ENCODE peak calls at places on chromosomes 12 and 14, in four cellular contexts. C, A, R and Z are unnamed samples.

GRCh38 chr12:77644915-77645605 is 185.6 kb upstream of the NAV3 start:
- DNase-seq in A (no peak), R (no peak), C (peak; percentile 61), Z (no peak)

GRCh38 chr14:66944872-66945271 is 244.4 kb upstream of the GARIN2 start:
- DNase-seq in C (no peak), A (peak; percentile 47), R (no peak), Z (no peak)

GRCh38 chr14:44963775-44964380 is 1.9 kb downstream of the TOGARAM1 start:
- DNase-seq in R (no peak), C (peak; percentile 62), A (no peak), Z (no peak)

GRCh38 chr14:104284636-104285482 is 146.5 kb downstream of the KIF26A start:
- DNase-seq in R (no peak), C (peak; percentile 33), A (no peak), Z (no peak)

GRCh38 chr12:26158078-26158764 is 33.4 kb upstream of the BHLHE41 start:
- DNase-seq in A (no peak), C (peak; percentile 82), R (peak; percentile 13), Z (peak; percentile 11)

GRCh38 chr12:3311027-3311402 is 180.0 kb upstream of the PRMT8 start:
- DNase-seq in R (no peak), A (no peak), C (peak; percentile 63), Z (no peak)

GRCh38 chr14:52026921-52027320 is 37.6 kb downstream of the RTRAF start:
- DNase-seq in A (no peak), R (no peak), C (no peak), Z (no peak)

GRCh38 chr14:70692210-70692609 is 50.5 kb downstream of the TTC9 start:
- DNase-seq in C (no peak), A (no peak), R (no peak), Z (no peak)

GRCh38 chr12:50212071-50212467 is 44.9 kb upstream of the CERS5 start:
- DNase-seq in R (no peak), C (no peak), A (no peak), Z (no peak)

GRCh38 chr12:116319851-116320621 is 42.5 kb upstream of the MED13L start:
- DNase-seq in A (peak; percentile 94), R (no peak), C (no peak), Z (no peak)

GRCh38 chr12:113070117-113070906 is 13.8 kb downstream of the DTX1 start:
- DNase-seq in A (no peak), C (no peak), R (peak; percentile 88), Z (peak; percentile 89)

GRCh38 chr12:8780389-8780788 is 42.0 kb upstream of the A2ML1 start:
- DNase-seq in C (peak; percentile 70), A (peak; percentile 52), R (peak; percentile 25), Z (peak; percentile 27)

GRCh38 chr12:113424915-113425823 is 3.0 kb downstream of the SDSL start:
- DNase-seq in R (peak; percentile 69), A (peak; percentile 75), C (peak; percentile 96), Z (peak; percentile 81)

GRCh38 chr12:22978962-22979361 is 354.0 kb downstream of the ETNK1 start:
- DNase-seq in R (no peak), C (no peak), A (peak; percentile 90), Z (no peak)

GRCh38 chr14:91202234-91202974 is 42.1 kb downstream of the GPR68 start:
- DNase-seq in C (no peak), A (peak; percentile 81), R (no peak), Z (no peak)

GRCh38 chr14:100706860-100707259 is 19.8 kb upstream of the DLK1 start:
- DNase-seq in R (no peak), A (no peak), C (no peak), Z (no peak)

GRCh38 chr12:54417712-54418440 is 1.2 kb downstream of the ITGA5 start:
- DNase-seq in A (no peak), R (no peak), C (peak; percentile 77), Z (no peak)

GRCh38 chr14:54572316-54572715 is 5.4 kb downstream of the SAMD4A start:
- DNase-seq in R (peak; percentile 22), C (peak; percentile 86), A (peak; percentile 41), Z (no peak)

GRCh38 chr12:27967551-27968054 is 4.9 kb downstream of the PTHLH start:
- DNase-seq in C (no peak), A (no peak), R (no peak), Z (no peak)

GRCh38 chr14:61618448-61618847 is 76.9 kb upstream of the HIF1A start:
- DNase-seq in R (no peak), A (peak; percentile 35), C (no peak), Z (no peak)

GRCh38 chr12:22792198-22792597 is 167.2 kb downstream of the ETNK1 start:
- DNase-seq in R (no peak), A (no peak), C (no peak), Z (no peak)

GRCh38 chr12:120955232-120955631 is 23.1 kb upstream of the HNF1A start:
- DNase-seq in A (no peak), R (no peak), C (no peak), Z (no peak)

GRCh38 chr12:25785164-25785563 is 173.3 kb upstream of the RASSF8 start:
- DNase-seq in C (no peak), A (no peak), R (no peak), Z (no peak)

GRCh38 chr14:102209224-102209966 is 69.7 kb downstream of the WDR20 start:
- DNase-seq in C (peak; percentile 81), R (no peak), A (peak; percentile 17), Z (no peak)
- TF ChIP-seq CTCF in C (peak; percentile 70), R (no peak), A (peak; percentile 25), Z (no peak)

DNA sequence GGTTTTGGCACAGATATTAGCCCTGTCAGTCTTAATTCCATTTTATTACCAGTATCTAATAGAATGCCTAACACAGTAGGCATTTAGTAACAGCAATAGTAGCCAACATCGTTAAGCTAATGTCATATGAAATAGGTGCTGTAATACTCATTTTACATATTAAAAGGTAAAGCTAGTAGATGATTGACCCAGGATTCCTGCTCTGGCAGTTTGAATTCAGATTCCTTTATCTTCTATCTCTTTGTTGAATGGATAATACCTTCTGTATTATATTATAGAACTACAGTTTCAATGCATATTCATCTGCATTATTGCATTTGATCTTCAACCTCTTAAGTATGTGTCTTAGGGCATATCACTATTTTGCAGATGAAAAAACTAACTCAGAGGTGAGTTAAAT is 2.9 kb downstream of the ATL1 start:
- DNase-seq in A (no peak), C (no peak), R (no peak), Z (no peak)
- TF ChIP-seq CTCF in A (no peak), C (no peak), R (no peak), Z (no peak)

DNA sequence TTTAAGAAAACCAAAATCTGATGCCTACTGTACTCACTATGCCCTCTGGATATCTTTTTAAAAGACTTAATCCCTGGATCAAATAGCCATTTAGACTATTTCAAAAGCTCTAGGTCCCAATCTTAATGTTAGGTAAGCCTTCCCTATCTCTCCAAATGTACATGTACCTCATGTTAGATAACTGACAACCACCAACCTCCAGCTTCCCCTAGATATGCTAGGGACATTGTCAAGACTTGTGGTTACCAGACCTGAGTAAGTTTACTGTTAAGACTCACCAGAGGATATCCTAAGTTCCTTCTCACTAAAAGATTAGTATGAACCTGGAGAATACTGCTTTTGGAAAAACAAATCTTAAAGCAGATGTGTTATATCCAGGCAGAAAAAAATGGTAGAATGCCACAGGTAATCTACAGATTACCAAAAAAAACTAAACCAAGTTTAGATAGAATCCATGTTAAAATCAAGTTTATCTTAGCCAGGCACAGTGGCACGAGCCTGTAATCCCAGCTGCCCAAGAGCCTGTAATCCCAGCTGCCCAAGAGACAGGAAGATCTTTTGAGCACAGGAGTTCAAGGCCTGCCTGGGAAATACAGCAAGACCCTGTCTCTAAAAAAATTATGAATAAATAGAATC is 9.7 kb downstream of the NAP1L1 start:
- DNase-seq in R (peak; percentile 13), A (no peak), C (no peak), Z (no peak)
- TF ChIP-seq CTCF in R (no peak), A (no peak), C (no peak), Z (no peak)

GRCh38 chr14:89343356-89343755 is 73.7 kb downstream of the FOXN3 start:
- DNase-seq in R (no peak), C (no peak), A (no peak), Z (no peak)
- TF ChIP-seq CTCF in R (no peak), C (no peak), A (no peak), Z (no peak)